ENCODE peak calls at places on chromosomes 16 and 17, in nine cellular contexts. One of them, this sample, is unnamed.

GRCh38 chr16:59295474-59295873 is 561.4 kb upstream of the GOT2 start:
- DNase-seq in cardiac fibroblast: no peak
- DNase-seq in Peyer's patch: no peak
- DNase-seq in endothelial cell of umbilical vein: no peak
- DNase-seq in RWPE2: no peak
- DNase-seq in H9: no peak
- DNase-seq in WTC11: no peak
- DNase-seq in neural crest cell: no peak
- DNase-seq in fibroblast of the aortic adventitia: no peak
- DNase-seq in this sample: no peak

GRCh38 chr16:10964039-10964890 is 19.9 kb downstream of the CLEC16A start:
- DNase-seq in WTC11: peak; percentile 85
- DNase-seq in fibroblast of the aortic adventitia: peak; percentile 84
- DNase-seq in Peyer's patch: peak; percentile 88
- DNase-seq in neural crest cell: peak; percentile 91
- DNase-seq in endothelial cell of umbilical vein: peak; percentile 71
- DNase-seq in cardiac fibroblast: peak; percentile 83
- DNase-seq in RWPE2: peak; percentile 70
- DNase-seq in H9: peak; percentile 79
- DNase-seq in this sample: no peak

GRCh38 chr17:77385750-77386501 is 245.2 kb downstream of the SEC14L1 start:
- DNase-seq in H9: no peak
- DNase-seq in cardiac fibroblast: peak; percentile 48
- DNase-seq in RWPE2: no peak
- DNase-seq in neural crest cell: no peak
- DNase-seq in fibroblast of the aortic adventitia: peak; percentile 66
- DNase-seq in Peyer's patch: no peak
- DNase-seq in endothelial cell of umbilical vein: peak; percentile 25
- DNase-seq in WTC11: no peak
- DNase-seq in this sample: no peak

GRCh38 chr17:64626827-64627226 is 35.3 kb downstream of the SMURF2 start:
- DNase-seq in H9: no peak
- DNase-seq in fibroblast of the aortic adventitia: no peak
- DNase-seq in neural crest cell: no peak
- DNase-seq in endothelial cell of umbilical vein: no peak
- DNase-seq in WTC11: no peak
- DNase-seq in RWPE2: no peak
- DNase-seq in cardiac fibroblast: no peak
- DNase-seq in Peyer's patch: no peak
- DNase-seq in this sample: no peak

GRCh38 chr17:21399476-21400203 is 23.5 kb downstream of the KCNJ12 start:
- DNase-seq in H9: no peak
- DNase-seq in cardiac fibroblast: no peak
- DNase-seq in neural crest cell: no peak
- DNase-seq in endothelial cell of umbilical vein: no peak
- DNase-seq in fibroblast of the aortic adventitia: no peak
- DNase-seq in RWPE2: no peak
- DNase-seq in WTC11: no peak
- DNase-seq in Peyer's patch: no peak
- DNase-seq in this sample: no peak

GRCh38 chr17:50169121-50169764 is 3.4 kb downstream of the SGCA start:
- DNase-seq in cardiac fibroblast: peak; percentile 81
- DNase-seq in H9: peak; percentile 91
- DNase-seq in WTC11: peak; percentile 71
- DNase-seq in neural crest cell: peak; percentile 63
- DNase-seq in Peyer's patch: no peak
- DNase-seq in RWPE2: no peak
- DNase-seq in fibroblast of the aortic adventitia: peak; percentile 82
- DNase-seq in endothelial cell of umbilical vein: peak; percentile 65
- DNase-seq in this sample: no peak

GRCh38 chr17:50290074-50290702 is 15.9 kb downstream of the TMEM92 start:
- DNase-seq in endothelial cell of umbilical vein: peak; percentile 90
- DNase-seq in WTC11: no peak
- DNase-seq in cardiac fibroblast: peak; percentile 99
- DNase-seq in Peyer's patch: no peak
- DNase-seq in RWPE2: no peak
- DNase-seq in neural crest cell: no peak
- DNase-seq in H9: no peak
- DNase-seq in fibroblast of the aortic adventitia: peak; percentile 99
- DNase-seq in this sample: no peak

GRCh38 chr16:14608604-14609003 is 21.5 kb downstream of the PARN start:
- DNase-seq in RWPE2: no peak
- DNase-seq in H9: no peak
- DNase-seq in endothelial cell of umbilical vein: no peak
- DNase-seq in fibroblast of the aortic adventitia: no peak
- DNase-seq in cardiac fibroblast: no peak
- DNase-seq in Peyer's patch: no peak
- DNase-seq in neural crest cell: no peak
- DNase-seq in WTC11: no peak
- DNase-seq in this sample: no peak

GRCh38 chr17:8623591-8623990 is 6.9 kb downstream of the MYH10 start:
- DNase-seq in WTC11: no peak
- DNase-seq in RWPE2: no peak
- DNase-seq in fibroblast of the aortic adventitia: peak; percentile 53
- DNase-seq in endothelial cell of umbilical vein: no peak
- DNase-seq in cardiac fibroblast: no peak
- DNase-seq in Peyer's patch: no peak
- DNase-seq in neural crest cell: no peak
- DNase-seq in H9: no peak
- DNase-seq in this sample: no peak

GRCh38 chr17:57823469-57824401 is 26.1 kb downstream of the MRPS23 start:
- DNase-seq in endothelial cell of umbilical vein: no peak
- DNase-seq in fibroblast of the aortic adventitia: peak; percentile 21
- DNase-seq in cardiac fibroblast: peak; percentile 17
- DNase-seq in Peyer's patch: no peak
- DNase-seq in H9: no peak
- DNase-seq in neural crest cell: no peak
- DNase-seq in RWPE2: no peak
- DNase-seq in WTC11: no peak
- DNase-seq in this sample: no peak

GRCh38 chr16:68077866-68078725 is 7.1 kb upstream of the NFATC3 start:
- DNase-seq in Peyer's patch: no peak
- DNase-seq in RWPE2: no peak
- DNase-seq in WTC11: no peak
- DNase-seq in fibroblast of the aortic adventitia: no peak
- DNase-seq in neural crest cell: no peak
- DNase-seq in H9: no peak
- DNase-seq in cardiac fibroblast: no peak
- DNase-seq in endothelial cell of umbilical vein: no peak
- DNase-seq in this sample: no peak

GRCh38 chr16:24983521-24983920 is 31.6 kb downstream of the ARHGAP17 start:
- DNase-seq in fibroblast of the aortic adventitia: no peak
- DNase-seq in endothelial cell of umbilical vein: peak; percentile 97
- DNase-seq in cardiac fibroblast: no peak
- DNase-seq in Peyer's patch: no peak
- DNase-seq in H9: no peak
- DNase-seq in RWPE2: no peak
- DNase-seq in WTC11: no peak
- DNase-seq in neural crest cell: no peak
- DNase-seq in this sample: no peak

GRCh38 chr17:81520021-81520894 is 7.7 kb upstream of the ACTG1 start:
- DNase-seq in neural crest cell: no peak
- DNase-seq in endothelial cell of umbilical vein: no peak
- DNase-seq in Peyer's patch: no peak
- DNase-seq in H9: no peak
- DNase-seq in cardiac fibroblast: no peak
- DNase-seq in RWPE2: peak; percentile 73
- DNase-seq in WTC11: no peak
- DNase-seq in fibroblast of the aortic adventitia: no peak
- DNase-seq in this sample: no peak

GRCh38 chr17:81524865-81525159 is 3.4 kb upstream of the FSCN2 start:
- DNase-seq in RWPE2: no peak
- DNase-seq in Peyer's patch: no peak
- DNase-seq in cardiac fibroblast: no peak
- DNase-seq in fibroblast of the aortic adventitia: no peak
- DNase-seq in neural crest cell: no peak
- DNase-seq in WTC11: no peak
- DNase-seq in endothelial cell of umbilical vein: no peak
- DNase-seq in H9: no peak
- DNase-seq in this sample: no peak

GRCh38 chr17:81522491-81523125 is 5.6 kb upstream of the FSCN2 start:
- DNase-seq in H9: no peak
- DNase-seq in Peyer's patch: no peak
- DNase-seq in neural crest cell: no peak
- DNase-seq in cardiac fibroblast: no peak
- DNase-seq in RWPE2: no peak
- DNase-seq in fibroblast of the aortic adventitia: no peak
- DNase-seq in WTC11: no peak
- DNase-seq in endothelial cell of umbilical vein: no peak
- DNase-seq in this sample: no peak

GRCh38 chr17:81524063-81524864 is 3.9 kb upstream of the FSCN2 start:
- DNase-seq in fibroblast of the aortic adventitia: no peak
- DNase-seq in WTC11: no peak
- DNase-seq in endothelial cell of umbilical vein: no peak
- DNase-seq in H9: no peak
- DNase-seq in Peyer's patch: no peak
- DNase-seq in RWPE2: no peak
- DNase-seq in cardiac fibroblast: no peak
- DNase-seq in neural crest cell: no peak
- DNase-seq in this sample: no peak

DNA sequence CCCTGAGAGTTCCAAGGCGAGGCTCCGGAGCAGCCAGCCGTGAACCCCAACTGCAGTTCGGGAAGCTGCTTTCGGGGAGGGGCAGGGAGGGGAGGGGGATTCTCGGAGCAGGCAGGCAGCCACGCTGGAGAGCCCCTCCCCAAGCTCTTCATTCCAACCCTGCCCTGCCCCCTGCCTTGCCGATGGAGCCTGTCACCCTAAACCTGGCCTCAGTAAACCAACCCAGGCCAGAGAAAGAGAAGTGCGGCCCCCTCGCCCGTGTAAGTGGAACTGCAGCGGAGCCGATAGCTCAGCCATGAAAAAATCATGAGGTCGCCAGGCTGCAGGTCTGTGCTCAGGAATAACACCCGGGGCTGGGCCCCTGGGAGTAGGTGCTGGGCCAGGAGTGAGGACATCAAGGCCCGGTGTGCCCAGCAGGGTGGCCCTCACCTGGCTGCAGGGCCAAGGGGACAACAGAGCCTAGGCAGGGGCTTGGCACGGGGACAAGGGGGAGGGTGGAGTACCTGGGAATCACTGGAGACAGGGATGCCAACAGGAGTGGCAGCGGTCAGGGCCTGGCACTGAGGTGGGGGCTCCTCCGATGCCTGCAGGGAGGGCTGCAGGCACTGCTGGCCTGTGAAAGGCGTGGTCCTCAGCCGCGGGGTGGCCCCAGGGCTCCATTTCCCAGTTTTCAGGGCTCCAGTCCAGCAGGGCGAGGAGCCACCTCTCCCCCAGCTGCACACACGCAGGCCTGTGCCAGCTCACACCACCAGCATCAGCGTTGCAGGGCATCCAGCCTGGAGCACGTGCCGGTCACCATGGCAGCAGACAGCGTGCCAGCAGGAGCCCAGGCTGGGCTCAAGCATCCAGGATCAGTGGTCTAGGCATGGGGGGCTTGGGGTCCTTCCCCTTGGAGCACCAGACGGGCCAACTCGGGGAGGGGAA is 4.8 kb upstream of the FSCN2 start:
- DNase-seq in fibroblast of the aortic adventitia: peak; percentile 63
- DNase-seq in H9: peak; percentile 89
- DNase-seq in Peyer's patch: no peak
- DNase-seq in neural crest cell: peak; percentile 61
- DNase-seq in WTC11: peak; percentile 76
- DNase-seq in endothelial cell of umbilical vein: no peak
- DNase-seq in RWPE2: no peak
- DNase-seq in cardiac fibroblast: no peak
- DNase-seq in this sample: no peak
- TF ChIP-seq CTCF in fibroblast of the aortic adventitia: peak; percentile 45
- TF ChIP-seq CTCF in H9: peak; percentile 64
- TF ChIP-seq CTCF in Peyer's patch: no peak
- TF ChIP-seq CTCF in neural crest cell: peak; percentile 57
- TF ChIP-seq CTCF in WTC11: no peak
- TF ChIP-seq CTCF in endothelial cell of umbilical vein: peak; percentile 46
- TF ChIP-seq CTCF in RWPE2: no peak
- TF ChIP-seq CTCF in cardiac fibroblast: peak; percentile 14
- TF ChIP-seq CTCF in this sample: peak; percentile 56

DNA sequence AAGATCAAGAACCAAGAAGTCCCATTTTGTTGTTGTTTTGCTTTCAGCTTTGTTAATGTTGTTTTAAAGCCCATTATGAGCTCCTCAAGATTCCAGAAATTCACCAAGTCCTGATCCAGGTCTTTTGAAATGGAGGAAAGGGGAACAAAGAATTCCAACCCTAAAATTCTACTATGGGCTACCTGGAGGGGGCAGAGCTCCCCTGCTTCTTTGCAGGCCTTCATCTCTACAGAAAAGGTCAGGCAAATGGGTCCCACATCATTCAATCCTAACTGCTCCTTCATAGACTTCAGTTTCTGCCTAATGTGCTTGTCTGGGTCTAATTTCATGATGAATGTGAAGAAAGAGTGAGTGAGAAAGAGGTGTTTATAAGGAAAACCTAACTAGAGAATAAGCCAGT is 375.5 kb downstream of the TOX3 start:
- DNase-seq in Peyer's patch: no peak
- DNase-seq in WTC11: no peak
- DNase-seq in neural crest cell: no peak
- DNase-seq in cardiac fibroblast: no peak
- DNase-seq in fibroblast of the aortic adventitia: no peak
- DNase-seq in H9: no peak
- DNase-seq in RWPE2: no peak
- DNase-seq in endothelial cell of umbilical vein: no peak
- DNase-seq in this sample: no peak
- TF ChIP-seq CTCF in Peyer's patch: no peak
- TF ChIP-seq CTCF in WTC11: no peak
- TF ChIP-seq CTCF in neural crest cell: no peak
- TF ChIP-seq CTCF in cardiac fibroblast: no peak
- TF ChIP-seq CTCF in fibroblast of the aortic adventitia: no peak
- TF ChIP-seq CTCF in H9: peak; percentile 40
- TF ChIP-seq CTCF in RWPE2: no peak
- TF ChIP-seq CTCF in endothelial cell of umbilical vein: no peak
- TF ChIP-seq CTCF in this sample: no peak

DNA sequence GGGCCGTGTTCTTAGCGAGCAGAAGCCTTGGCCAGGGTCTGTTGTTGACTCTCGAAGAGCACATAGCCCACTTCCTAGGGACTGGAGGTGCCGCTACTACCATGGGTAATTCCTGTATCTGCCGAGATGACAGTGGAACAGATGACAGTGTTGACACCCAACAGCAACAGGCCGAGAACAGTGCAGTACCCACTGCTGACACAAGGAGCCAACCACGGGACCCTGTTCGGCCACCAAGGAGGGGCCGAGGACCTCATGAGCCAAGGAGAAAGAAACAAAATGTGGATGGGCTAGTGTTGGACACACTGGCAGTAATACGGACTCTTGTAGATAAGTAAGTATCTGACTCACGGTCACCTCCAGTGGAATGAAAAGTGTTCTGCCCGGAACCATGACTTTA is 18.5 kb downstream of the RSPRY1 start:
- DNase-seq in Peyer's patch: no peak
- DNase-seq in neural crest cell: no peak
- DNase-seq in cardiac fibroblast: no peak
- DNase-seq in WTC11: peak; percentile 30
- DNase-seq in RWPE2: no peak
- DNase-seq in fibroblast of the aortic adventitia: no peak
- DNase-seq in H9: peak; percentile 45
- DNase-seq in endothelial cell of umbilical vein: no peak
- DNase-seq in this sample: no peak
- TF ChIP-seq CTCF in Peyer's patch: no peak
- TF ChIP-seq CTCF in neural crest cell: no peak
- TF ChIP-seq CTCF in cardiac fibroblast: peak; percentile 2
- TF ChIP-seq CTCF in WTC11: peak; percentile 22
- TF ChIP-seq CTCF in RWPE2: no peak
- TF ChIP-seq CTCF in fibroblast of the aortic adventitia: peak; percentile 16
- TF ChIP-seq CTCF in H9: peak; percentile 48
- TF ChIP-seq CTCF in endothelial cell of umbilical vein: no peak
- TF ChIP-seq CTCF in this sample: peak; percentile 22

GRCh38 chr17:59106463-59107305 is at the start of gene TRIM37:
- DNase-seq in H9: peak; percentile 100
- DNase-seq in neural crest cell: peak; percentile 99
- DNase-seq in endothelial cell of umbilical vein: peak; percentile 100
- DNase-seq in cardiac fibroblast: peak; percentile 99
- DNase-seq in WTC11: peak; percentile 98
- DNase-seq in RWPE2: peak; percentile 99
- DNase-seq in Peyer's patch: peak; percentile 99
- DNase-seq in fibroblast of the aortic adventitia: peak; percentile 98
- DNase-seq in this sample: peak; percentile 100
- TF ChIP-seq CTCF in H9: no peak
- TF ChIP-seq CTCF in neural crest cell: peak; percentile 23
- TF ChIP-seq CTCF in endothelial cell of umbilical vein: no peak
- TF ChIP-seq CTCF in cardiac fibroblast: no peak
- TF ChIP-seq CTCF in WTC11: no peak
- TF ChIP-seq CTCF in RWPE2: peak; percentile 20
- TF ChIP-seq CTCF in Peyer's patch: peak; percentile 16
- TF ChIP-seq CTCF in fibroblast of the aortic adventitia: no peak
- TF ChIP-seq CTCF in this sample: peak; percentile 38

This sample was measured in chondrocyte.